ENCODE peak calls at places on chromosome X, in four cellular contexts. E is A549, F is IMR-90, N is HepG2. U is an unnamed sample.

GRCh38 chrX:11064851-11065600 is 46.1 kb upstream of the HCCS start:
- DNase-seq in N (no peak), F (peak; percentile 78), E (no peak), U (no peak)

GRCh38 chrX:69238153-69238959 is 73.1 kb upstream of the PJA1 start:
- DNase-seq in N (no peak), E (no peak), F (no peak), U (no peak)

GRCh38 chrX:55056820-55057690 is 17.8 kb upstream of the PAGE2B start:
- DNase-seq in E (no peak), N (no peak), F (peak; percentile 19), U (no peak)

GRCh38 chrX:108271397-108271787 is 166.8 kb downstream of the COL4A6 start:
- DNase-seq in F (no peak), E (no peak), N (no peak), U (no peak)

GRCh38 chrX:31138124-31138523 is 66.3 kb upstream of the FTHL17 start:
- DNase-seq in F (no peak), E (no peak), N (no peak), U (no peak)

GRCh38 chrX:130637591-130637990 is 235.8 kb downstream of the RBMX2 start:
- DNase-seq in F (peak; percentile 58), N (no peak), E (no peak), U (no peak)

GRCh38 chrX:20015422-20015821 is 24.6 kb upstream of the BCLAF3 start:
- DNase-seq in E (no peak), F (no peak), N (no peak), U (no peak)

GRCh38 chrX:2928127-2928582 is 984 bp downstream of the ARSD start:
- DNase-seq in N (peak; percentile 55), E (peak; percentile 52), F (peak; percentile 47), U (peak; percentile 65)

GRCh38 chrX:110317079-110317819 is 636 bp downstream of the AMMECR1 start:
- DNase-seq in N (no peak), E (peak; percentile 28), F (no peak), U (peak; percentile 47)

GRCh38 chrX:15298201-15298600 is 17.2 kb downstream of the ASB11 start:
- DNase-seq in N (no peak), E (no peak), F (no peak), U (no peak)

GRCh38 chrX:134933911-134934310 is 56.9 kb upstream of the SMIM10 start:
- DNase-seq in F (no peak), E (no peak), N (no peak), U (no peak)

GRCh38 chrX:26586570-26586969 is 370.6 kb downstream of the MAGEB5 start:
- DNase-seq in E (no peak), N (no peak), F (no peak), U (no peak)

GRCh38 chrX:37986893-37987292 is 19.5 kb upstream of the SYTL5 start:
- DNase-seq in N (peak; percentile 10), F (peak; percentile 31), E (no peak), U (no peak)

GRCh38 chrX:19811807-19812604 is 75.4 kb downstream of the SH3KBP1 start:
- DNase-seq in N (no peak), F (peak; percentile 87), E (no peak), U (no peak)

GRCh38 chrX:129781134-129782014 is 1.6 kb downstream of the SASH3 start:
- DNase-seq in N (no peak), E (no peak), F (no peak), U (no peak)

GRCh38 chrX:86805241-86805640 is 657.0 kb downstream of the DACH2 start:
- DNase-seq in F (no peak), E (no peak), N (no peak), U (no peak)

GRCh38 chrX:11059923-11060322 is 51.2 kb upstream of the HCCS start:
- DNase-seq in F (peak; percentile 35), N (no peak), E (no peak), U (no peak)

GRCh38 chrX:2342281-2342688 is 158.5 kb downstream of the DHRSX start:
- DNase-seq in N (no peak), E (no peak), F (no peak), U (no peak)

GRCh38 chrX:50691820-50692219 is 122.2 kb downstream of the SHROOM4 start:
- DNase-seq in E (peak; percentile 18), N (peak; percentile 38), F (peak; percentile 48), U (no peak)

GRCh38 chrX:38811515-38812239 is 10.4 kb downstream of the MID1IP1 start:
- DNase-seq in N (no peak), F (no peak), E (no peak), U (no peak)

GRCh38 chrX:142663330-142664095 is 362.2 kb upstream of the SPANXN4 start:
- DNase-seq in E (no peak), F (no peak), N (no peak), U (no peak)

GRCh38 chrX:2676794-2677675 is 14.1 kb upstream of the CD99 start:
- DNase-seq in F (no peak), E (no peak), N (no peak), U (no peak)

GRCh38 chrX:20515841-20516461 is 249.2 kb upstream of the RPS6KA3 start:
- DNase-seq in N (peak; percentile 23), E (peak; percentile 22), F (peak; percentile 90), U (no peak)

GRCh38 chrX:118022803-118023202 is 93.8 kb downstream of the KLHL13 start:
- DNase-seq in E (no peak), F (no peak), N (no peak), U (no peak)

GRCh38 chrX:24264383-24264782 is 49.5 kb downstream of the SUPT20HL2 start:
- DNase-seq in F (peak; percentile 13), E (peak; percentile 16), N (no peak), U (no peak)

GRCh38 chrX:55135171-55135570 is 46.4 kb downstream of the PAGE2 start:
- DNase-seq in F (peak; percentile 31), E (peak; percentile 7), N (peak; percentile 39), U (no peak)

GRCh38 chrX:13055486-13055885 is 11.1 kb upstream of the FAM9C start:
- DNase-seq in E (no peak), N (no peak), F (no peak), U (no peak)

GRCh38 chrX:147735364-147735763 is 176.4 kb upstream of the FMR1 start:
- DNase-seq in F (no peak), N (no peak), E (no peak), U (no peak)

GRCh38 chrX:31036895-31037294 is 34.9 kb downstream of the FTHL17 start:
- DNase-seq in N (peak; percentile 42), F (peak; percentile 42), E (peak; percentile 10), U (peak; percentile 45)

GRCh38 chrX:34810364-34810763 is 132.2 kb upstream of the FAM47B start:
- DNase-seq in F (peak; percentile 60), E (no peak), N (no peak), U (no peak)

GRCh38 chrX:155841232-155841631 is 39.9 kb upstream of the VAMP7 start:
- DNase-seq in N (no peak), E (no peak), F (no peak), U (no peak)

GRCh38 chrX:134144231-134144630 is 92.8 kb upstream of the CCDC160 start:
- DNase-seq in E (peak; percentile 1), N (peak; percentile 25), F (peak; percentile 1), U (no peak)

GRCh38 chrX:21153503-21153902 is 220.7 kb upstream of the CNKSR2 start:
- DNase-seq in F (peak; percentile 4), N (no peak), E (no peak), U (no peak)

DNA sequence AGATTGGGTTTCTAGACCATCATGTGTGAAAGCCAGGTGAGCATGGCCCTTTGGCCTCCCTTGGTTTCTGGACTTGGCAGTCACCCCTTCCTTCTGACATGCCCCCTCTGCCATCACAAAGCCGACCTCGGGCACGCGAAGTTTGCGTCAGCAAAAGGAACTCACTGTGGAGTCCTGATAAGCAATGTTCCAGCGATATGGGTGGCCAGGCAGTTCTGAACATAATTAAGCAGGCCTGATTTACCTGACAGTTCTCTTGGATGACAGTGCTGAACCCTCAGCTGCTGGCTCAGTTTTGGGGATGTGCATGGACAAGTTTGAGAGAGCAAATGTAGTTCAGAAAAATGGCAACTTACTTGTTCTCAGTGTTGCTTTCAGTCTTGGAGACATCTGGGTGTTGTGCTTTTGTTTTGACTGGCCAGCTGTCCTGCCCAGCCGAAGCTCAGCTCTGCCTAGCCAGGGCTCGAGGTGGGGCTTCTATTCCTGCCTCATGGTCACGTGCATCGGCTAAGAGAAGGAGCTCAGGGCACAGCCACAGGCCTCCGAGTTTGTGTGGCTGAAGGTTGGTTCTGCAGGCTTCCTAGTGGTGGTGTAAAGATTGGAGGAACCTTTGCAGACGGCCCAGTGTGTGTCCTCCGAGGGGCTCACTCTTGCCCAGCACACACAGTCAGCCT is 78.3 kb downstream of the CLDN34 start:
- DNase-seq in F (no peak), E (no peak), N (no peak), U (no peak)
- TF ChIP-seq RAD21 in F (no peak), E (no peak), N (no peak), U (no peak)

DNA sequence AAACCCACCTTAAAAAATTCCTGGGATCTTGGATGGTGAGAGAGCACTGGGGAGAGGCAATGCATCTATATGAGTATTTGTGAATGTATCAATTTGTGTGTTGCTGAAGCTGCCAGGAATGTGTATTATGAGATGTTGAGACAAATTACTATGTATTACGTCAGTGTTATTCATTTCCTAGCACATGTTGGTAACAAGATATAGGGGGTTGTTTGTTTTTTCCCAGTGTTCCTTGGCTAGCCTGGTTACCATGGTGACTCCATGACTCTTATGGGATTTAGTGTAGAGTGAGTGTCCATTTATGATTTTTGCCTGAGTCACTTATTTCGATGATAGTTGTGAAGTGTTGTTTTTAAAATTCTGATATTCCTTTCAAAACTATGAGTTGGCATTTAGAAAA is 65.6 kb downstream of the RAB40A start:
- DNase-seq in N (no peak), F (peak; percentile 97), E (peak; percentile 8), U (no peak)
- TF ChIP-seq RAD21 in N (no peak), F (no peak), E (no peak), U (no peak)

GRCh38 chrX:120299928-120300327 is 11.3 kb downstream of the TMEM255A start:
- DNase-seq in N (peak; percentile 49), F (no peak), E (no peak), U (no peak)

GRCh38 chrX:120301497-120301896 is 9.8 kb downstream of the TMEM255A start:
- DNase-seq in E (no peak), F (no peak), N (no peak), U (no peak)

GRCh38 chrX:120304241-120304640 is 7.0 kb downstream of the TMEM255A start:
- DNase-seq in N (no peak), E (no peak), F (no peak), U (no peak)

GRCh38 chrX:120301960-120302359 is 9.3 kb downstream of the TMEM255A start:
- DNase-seq in N (no peak), F (no peak), E (no peak), U (no peak)

DNA sequence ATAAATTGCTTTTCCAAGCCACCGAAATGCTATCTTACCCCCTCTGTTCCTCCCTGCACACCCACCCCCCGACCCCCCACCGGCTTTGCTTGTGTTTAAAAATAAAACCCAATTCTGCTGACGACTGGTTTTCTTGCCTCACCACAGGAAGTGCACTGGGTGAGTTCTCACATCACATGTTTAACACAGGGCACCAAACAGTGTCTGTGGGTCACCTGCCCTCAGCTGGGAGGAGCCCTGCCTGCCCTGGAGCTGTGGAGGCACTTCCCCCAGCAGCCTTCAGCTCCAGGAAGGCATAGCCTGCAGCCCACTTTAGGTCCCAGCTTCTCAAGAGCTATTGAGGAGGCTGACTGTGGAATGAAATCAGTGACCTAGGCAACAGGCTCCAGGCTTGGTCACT is 8.8 kb downstream of the TMEM255A start:
- DNase-seq in E (no peak), F (no peak), N (no peak), U (no peak)
- TF ChIP-seq RAD21 in E (no peak), F (no peak), N (no peak), U (no peak)

DNA sequence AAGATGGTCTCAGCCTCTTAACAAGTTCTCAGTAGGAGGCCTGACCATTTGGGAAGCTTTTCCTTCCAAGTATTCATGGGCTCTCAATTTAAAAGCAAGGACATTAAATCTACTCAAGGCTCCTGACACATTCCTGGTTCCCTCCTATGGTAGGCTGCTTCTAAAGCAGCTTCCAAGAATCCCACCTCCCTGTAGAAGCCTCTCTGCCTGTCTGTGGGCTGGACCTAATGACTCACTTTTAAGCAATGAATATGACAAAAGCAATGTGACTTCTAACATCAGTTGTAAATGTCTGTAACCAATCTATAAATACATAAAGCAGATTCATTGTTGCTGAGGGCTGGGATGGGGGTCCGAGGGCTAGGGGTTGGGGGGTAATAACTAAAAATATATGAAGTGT is 99.5 kb upstream of the FAM9B start:
- DNase-seq in F (peak; percentile 64), N (no peak), E (no peak), U (no peak)
- TF ChIP-seq RAD21 in F (no peak), N (no peak), E (no peak), U (no peak)

U was measured in H1.